ENCODE peak calls at places on chromosomes 12 and 14, in six cellular contexts. One of them, this sample, is unnamed.

GRCh38 chr12:2682301-2683282 is 112.2 kb upstream of the FKBP4 start:
- DNase-seq in endodermal cell: peak; percentile 94
- DNase-seq in stomach: no peak
- DNase-seq in CD8-positive, alpha-beta T cell: no peak
- DNase-seq in GM23248: peak; percentile 64
- DNase-seq in tibial artery: no peak
- DNase-seq in this sample: no peak

GRCh38 chr14:100103261-100104005 is 38.2 kb downstream of the EVL start:
- DNase-seq in endodermal cell: no peak
- DNase-seq in stomach: no peak
- DNase-seq in CD8-positive, alpha-beta T cell: no peak
- DNase-seq in GM23248: no peak
- DNase-seq in tibial artery: peak; percentile 22
- DNase-seq in this sample: peak; percentile 51

GRCh38 chr12:64780531-64781373 is 21.5 kb upstream of the GNS start:
- DNase-seq in endodermal cell: peak; percentile 87
- DNase-seq in stomach: peak; percentile 87
- DNase-seq in CD8-positive, alpha-beta T cell: no peak
- DNase-seq in GM23248: peak; percentile 40
- DNase-seq in tibial artery: no peak
- DNase-seq in this sample: peak; percentile 58

GRCh38 chr14:103543140-103543539 is 14.1 kb downstream of the TRMT61A start:
- DNase-seq in endodermal cell: no peak
- DNase-seq in stomach: no peak
- DNase-seq in CD8-positive, alpha-beta T cell: no peak
- DNase-seq in GM23248: no peak
- DNase-seq in tibial artery: no peak
- DNase-seq in this sample: no peak

GRCh38 chr12:109879332-109880048 is 851 bp downstream of the GLTP start:
- DNase-seq in endodermal cell: no peak
- DNase-seq in stomach: no peak
- DNase-seq in CD8-positive, alpha-beta T cell: no peak
- DNase-seq in GM23248: peak; percentile 46
- DNase-seq in tibial artery: no peak
- DNase-seq in this sample: no peak

GRCh38 chr14:68551045-68551683 is 241.7 kb downstream of the ZFP36L1 start:
- DNase-seq in endodermal cell: no peak
- DNase-seq in stomach: no peak
- DNase-seq in CD8-positive, alpha-beta T cell: no peak
- DNase-seq in GM23248: no peak
- DNase-seq in tibial artery: no peak
- DNase-seq in this sample: no peak

GRCh38 chr14:64536488-64537245 is 3.9 kb upstream of the HSPA2 start:
- DNase-seq in endodermal cell: peak; percentile 54
- DNase-seq in stomach: no peak
- DNase-seq in CD8-positive, alpha-beta T cell: no peak
- DNase-seq in GM23248: peak; percentile 65
- DNase-seq in tibial artery: no peak
- DNase-seq in this sample: no peak

GRCh38 chr12:119415714-119416113 is 81.2 kb downstream of the CCDC60 start:
- DNase-seq in endodermal cell: no peak
- DNase-seq in stomach: no peak
- DNase-seq in CD8-positive, alpha-beta T cell: no peak
- DNase-seq in GM23248: no peak
- DNase-seq in tibial artery: no peak
- DNase-seq in this sample: no peak

GRCh38 chr14:34462132-34462893 is at the start of gene SPTSSA:
- DNase-seq in endodermal cell: peak; percentile 95
- DNase-seq in stomach: peak; percentile 92
- DNase-seq in CD8-positive, alpha-beta T cell: peak; percentile 83
- DNase-seq in GM23248: peak; percentile 98
- DNase-seq in tibial artery: peak; percentile 88
- DNase-seq in this sample: peak; percentile 96

GRCh38 chr14:54818201-54819133 is 84.2 kb downstream of the GCH1 start:
- DNase-seq in endodermal cell: no peak
- DNase-seq in stomach: no peak
- DNase-seq in CD8-positive, alpha-beta T cell: no peak
- DNase-seq in GM23248: peak; percentile 91
- DNase-seq in tibial artery: peak; percentile 65
- DNase-seq in this sample: no peak

GRCh38 chr12:2183556-2184541 is 131.1 kb downstream of the CACNA1C start:
- DNase-seq in endodermal cell: peak; percentile 80
- DNase-seq in stomach: no peak
- DNase-seq in CD8-positive, alpha-beta T cell: no peak
- DNase-seq in GM23248: peak; percentile 77
- DNase-seq in tibial artery: no peak
- DNase-seq in this sample: no peak

GRCh38 chr14:30607156-30607780 is 14.9 kb upstream of the SCFD1 start:
- DNase-seq in endodermal cell: no peak
- DNase-seq in stomach: no peak
- DNase-seq in CD8-positive, alpha-beta T cell: no peak
- DNase-seq in GM23248: peak; percentile 30
- DNase-seq in tibial artery: no peak
- DNase-seq in this sample: no peak

GRCh38 chr12:57545809-57546437 is 1.1 kb downstream of the DCTN2 start:
- DNase-seq in endodermal cell: peak; percentile 64
- DNase-seq in stomach: no peak
- DNase-seq in CD8-positive, alpha-beta T cell: no peak
- DNase-seq in GM23248: no peak
- DNase-seq in tibial artery: no peak
- DNase-seq in this sample: no peak

GRCh38 chr12:118549506-118550109 is 173.3 kb downstream of the SUDS3 start:
- DNase-seq in endodermal cell: no peak
- DNase-seq in stomach: no peak
- DNase-seq in CD8-positive, alpha-beta T cell: no peak
- DNase-seq in GM23248: no peak
- DNase-seq in tibial artery: no peak
- DNase-seq in this sample: no peak

GRCh38 chr14:101464984-101465794 is 96.1 kb upstream of the DIO3 start:
- DNase-seq in endodermal cell: no peak
- DNase-seq in stomach: peak; percentile 20
- DNase-seq in CD8-positive, alpha-beta T cell: no peak
- DNase-seq in GM23248: no peak
- DNase-seq in tibial artery: no peak
- DNase-seq in this sample: peak; percentile 64

GRCh38 chr14:67442139-67442906 is 30.4 kb upstream of the PLEK2 start:
- DNase-seq in endodermal cell: peak; percentile 42
- DNase-seq in stomach: no peak
- DNase-seq in CD8-positive, alpha-beta T cell: no peak
- DNase-seq in GM23248: no peak
- DNase-seq in tibial artery: no peak
- DNase-seq in this sample: no peak

GRCh38 chr14:22664261-22664660 is 20.1 kb upstream of the OR6J1 start:
- DNase-seq in endodermal cell: no peak
- DNase-seq in stomach: no peak
- DNase-seq in CD8-positive, alpha-beta T cell: no peak
- DNase-seq in GM23248: no peak
- DNase-seq in tibial artery: no peak
- DNase-seq in this sample: no peak

GRCh38 chr12:34300376-34301250 is 278.3 kb downstream of the ALG10 start:
- DNase-seq in endodermal cell: no peak
- DNase-seq in stomach: no peak
- DNase-seq in CD8-positive, alpha-beta T cell: no peak
- DNase-seq in GM23248: no peak
- DNase-seq in tibial artery: no peak
- DNase-seq in this sample: peak; percentile 45

GRCh38 chr12:34302131-34302885 is 280.0 kb downstream of the ALG10 start:
- DNase-seq in endodermal cell: no peak
- DNase-seq in stomach: no peak
- DNase-seq in CD8-positive, alpha-beta T cell: no peak
- DNase-seq in GM23248: no peak
- DNase-seq in tibial artery: no peak
- DNase-seq in this sample: peak; percentile 34

GRCh38 chr12:34299802-34300193 is 277.5 kb downstream of the ALG10 start:
- DNase-seq in endodermal cell: no peak
- DNase-seq in stomach: no peak
- DNase-seq in CD8-positive, alpha-beta T cell: no peak
- DNase-seq in GM23248: no peak
- DNase-seq in tibial artery: no peak
- DNase-seq in this sample: peak; percentile 12

GRCh38 chr12:34303091-34303870 is 281.0 kb downstream of the ALG10 start:
- DNase-seq in endodermal cell: no peak
- DNase-seq in stomach: no peak
- DNase-seq in CD8-positive, alpha-beta T cell: no peak
- DNase-seq in GM23248: no peak
- DNase-seq in tibial artery: no peak
- DNase-seq in this sample: peak; percentile 19

GRCh38 chr12:34301251-34302130 is 279.2 kb downstream of the ALG10 start:
- DNase-seq in endodermal cell: no peak
- DNase-seq in stomach: no peak
- DNase-seq in CD8-positive, alpha-beta T cell: no peak
- DNase-seq in GM23248: no peak
- DNase-seq in tibial artery: no peak
- DNase-seq in this sample: peak; percentile 28
- H3K27ac ChIP-seq in endodermal cell: no peak overlapping the region
- H3K27ac ChIP-seq in stomach: no peak overlapping the region
- H3K27ac ChIP-seq in CD8-positive, alpha-beta T cell: no peak overlapping the region
- H3K27ac ChIP-seq in GM23248: no peak overlapping the region
- H3K27ac ChIP-seq in tibial artery: no peak overlapping the region
- H3K27ac ChIP-seq in this sample: no peak overlapping the region

GRCh38 chr12:100940503-100940902 is 145.9 kb downstream of the ANO4 start:
- DNase-seq in endodermal cell: no peak
- DNase-seq in stomach: no peak
- DNase-seq in CD8-positive, alpha-beta T cell: no peak
- DNase-seq in GM23248: no peak
- DNase-seq in tibial artery: no peak
- DNase-seq in this sample: no peak

GRCh38 chr12:100936661-100937060 is 142.1 kb downstream of the ANO4 start:
- DNase-seq in endodermal cell: no peak
- DNase-seq in stomach: no peak
- DNase-seq in CD8-positive, alpha-beta T cell: no peak
- DNase-seq in GM23248: no peak
- DNase-seq in tibial artery: no peak
- DNase-seq in this sample: no peak

DNA sequence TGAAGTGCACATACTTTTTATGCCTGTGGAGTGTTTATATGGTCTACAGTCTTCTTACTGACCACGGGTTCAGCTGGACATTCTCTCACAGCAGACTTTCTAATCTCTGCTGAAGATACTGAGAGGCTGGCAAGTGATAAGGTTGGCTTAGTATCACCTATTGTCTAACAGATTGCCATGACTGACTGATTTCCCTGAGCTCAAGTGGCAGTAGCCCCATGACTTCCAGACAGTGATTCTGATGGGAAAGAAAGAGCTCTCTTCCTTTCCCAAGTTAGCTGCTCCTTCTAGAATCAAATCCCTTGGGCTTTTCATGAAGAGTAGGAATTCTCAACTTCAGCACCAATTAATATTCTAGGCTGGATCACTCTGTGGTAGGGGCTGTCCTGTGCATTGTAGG is 141.4 kb downstream of the ANO4 start:
- DNase-seq in endodermal cell: peak; percentile 64
- DNase-seq in stomach: no peak
- DNase-seq in CD8-positive, alpha-beta T cell: no peak
- DNase-seq in GM23248: no peak
- DNase-seq in tibial artery: no peak
- DNase-seq in this sample: no peak
- H3K4me1 ChIP-seq in endodermal cell: peaks cover 27% of the 10 kb centered on the region
- H3K4me1 ChIP-seq in stomach: no peaks in the 10 kb centered on the region
- H3K4me1 ChIP-seq in CD8-positive, alpha-beta T cell: no peaks in the 10 kb centered on the region
- H3K4me1 ChIP-seq in GM23248: no peaks in the 10 kb centered on the region
- H3K4me1 ChIP-seq in tibial artery: no peaks in the 10 kb centered on the region
- H3K4me1 ChIP-seq in this sample: no peaks in the 10 kb centered on the region

DNA sequence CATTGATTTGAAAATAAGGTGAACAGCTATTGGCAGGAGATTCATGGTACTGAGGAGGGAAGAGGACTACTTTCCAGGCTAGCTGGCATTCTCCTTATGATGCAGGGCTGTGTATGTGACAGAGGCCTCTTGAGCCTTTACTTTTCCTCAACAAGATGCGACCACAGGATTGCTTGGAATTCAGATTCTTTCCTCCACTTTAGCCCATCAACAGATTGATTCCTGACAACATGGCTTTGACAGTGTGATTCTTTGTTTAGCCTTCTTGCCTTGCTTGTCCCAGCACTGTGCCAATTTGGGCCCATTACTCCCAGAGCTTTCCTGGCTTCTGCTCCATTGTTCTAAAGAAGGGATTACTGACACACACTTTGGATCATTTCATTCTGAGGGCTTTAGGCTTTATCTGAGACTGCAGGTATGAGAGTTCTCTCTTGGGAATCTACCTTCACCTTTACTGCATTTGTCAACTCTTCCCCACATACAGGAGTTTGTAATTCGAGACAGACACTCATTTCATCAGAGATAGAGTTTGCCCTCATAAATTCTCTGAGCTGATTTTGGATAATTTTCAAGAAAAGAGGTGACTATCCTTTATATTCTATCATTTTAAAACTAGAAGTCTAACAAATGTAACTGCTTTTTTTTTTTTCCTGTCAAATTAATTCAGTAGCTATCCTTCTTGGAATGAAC is 206.4 kb upstream of the GZMB start:
- DNase-seq in endodermal cell: no peak
- DNase-seq in stomach: no peak
- DNase-seq in CD8-positive, alpha-beta T cell: no peak
- DNase-seq in GM23248: no peak
- DNase-seq in tibial artery: no peak
- DNase-seq in this sample: no peak
- H3K27ac ChIP-seq in endodermal cell: peak overlapping the region; percentile 39
- H3K27ac ChIP-seq in stomach: no peak overlapping the region
- H3K27ac ChIP-seq in CD8-positive, alpha-beta T cell: no peak overlapping the region
- H3K27ac ChIP-seq in GM23248: no peak overlapping the region
- H3K27ac ChIP-seq in tibial artery: no peak overlapping the region
- H3K27ac ChIP-seq in this sample: no peak overlapping the region

DNA sequence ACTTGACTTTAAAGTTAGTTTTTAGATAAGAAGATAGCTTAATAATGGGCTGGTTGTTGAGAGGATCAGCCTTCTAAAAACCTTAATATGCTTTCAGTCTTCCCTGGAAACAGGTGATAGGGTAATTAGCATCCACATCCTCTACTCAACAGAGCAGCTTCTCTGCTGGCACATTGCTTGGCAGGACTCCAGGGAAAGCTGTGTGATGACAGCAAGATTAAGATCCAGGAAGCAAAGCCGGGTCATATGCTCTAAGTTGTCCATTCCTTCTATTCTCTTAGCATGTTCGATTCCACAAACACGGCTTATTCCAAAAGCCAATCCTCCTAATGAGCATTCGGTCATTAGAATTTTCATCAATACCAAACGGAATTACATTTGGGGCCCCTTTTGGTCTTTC is 87.0 kb downstream of the HMGA2 start:
- DNase-seq in endodermal cell: no peak
- DNase-seq in stomach: no peak
- DNase-seq in CD8-positive, alpha-beta T cell: no peak
- DNase-seq in GM23248: peak; percentile 50
- DNase-seq in tibial artery: peak; percentile 26
- DNase-seq in this sample: no peak
- H3K4me1 ChIP-seq in endodermal cell: no peaks in the 10 kb centered on the region
- H3K4me1 ChIP-seq in stomach: no peaks in the 10 kb centered on the region
- H3K4me1 ChIP-seq in CD8-positive, alpha-beta T cell: no peaks in the 10 kb centered on the region
- H3K4me1 ChIP-seq in GM23248: peaks cover 26% of the 10 kb centered on the region
- H3K4me1 ChIP-seq in tibial artery: no peaks in the 10 kb centered on the region
- H3K4me1 ChIP-seq in this sample: no peaks in the 10 kb centered on the region